ENCODE peak calls at places on chromosomes 16 and 17, in four cellular contexts. N is AG20443; I is activated naive CD8-positive, alpha-beta T cell treated with anti-CD3 and anti-CD28 coated beads for 36 hours; P is left lung. Q is an unnamed sample.

GRCh38 chr17:63070031-63070430 is 104.0 kb downstream of the TANC2 start:
- DNase-seq in N (no peak), I (no peak), P (no peak), Q (no peak)

GRCh38 chr17:5785867-5786509 is 201.7 kb upstream of the NLRP1 start:
- DNase-seq in N (peak; percentile 22), I (no peak), P (no peak), Q (no peak)

GRCh38 chr16:57807968-57808528 is 5.8 kb upstream of the KIFC3 start:
- DNase-seq in N (peak; percentile 93), I (peak; percentile 28), P (peak; percentile 92), Q (peak; percentile 64)

GRCh38 chr17:78748730-78749317 is 33.2 kb downstream of the CYTH1 start:
- DNase-seq in N (peak; percentile 69), I (peak; percentile 75), P (peak; percentile 84), Q (peak; percentile 88)

GRCh38 chr17:66580178-66580577 is 254.7 kb upstream of the CACNG5 start:
- DNase-seq in N (no peak), I (no peak), P (no peak), Q (no peak)

GRCh38 chr17:77319211-77320031 is 178.7 kb downstream of the SEC14L1 start:
- DNase-seq in N (peak; percentile 85), I (peak; percentile 75), P (peak; percentile 94), Q (peak; percentile 35)

GRCh38 chr16:10181196-10182162 is 749 bp downstream of the GRIN2A start:
- DNase-seq in N (peak; percentile 85), I (peak; percentile 52), P (peak; percentile 88), Q (no peak)

GRCh38 chr17:68019336-68019674 is 16.2 kb upstream of the KPNA2 start:
- DNase-seq in N (no peak), I (no peak), P (no peak), Q (no peak)

GRCh38 chr16:51003850-51004566 is 147.1 kb downstream of the SALL1 start:
- DNase-seq in N (no peak), I (no peak), P (no peak), Q (no peak)

GRCh38 chr16:85331685-85332084 is 219.4 kb upstream of the CIBAR2 start:
- DNase-seq in N (no peak), I (no peak), P (no peak), Q (no peak)

GRCh38 chr17:78109489-78109761 is 19.1 kb downstream of the TMC6 start:
- DNase-seq in N (no peak), I (no peak), P (peak; percentile 43), Q (no peak)

GRCh38 chr17:43068570-43069367 is 43.7 kb downstream of the RND2 start:
- DNase-seq in N (no peak), I (no peak), P (no peak), Q (no peak)

GRCh38 chr17:72719582-72720493 is 372.6 kb downstream of the SLC39A11 start:
- DNase-seq in N (no peak), I (peak; percentile 71), P (no peak), Q (peak; percentile 22)

GRCh38 chr17:45283711-45284110 is 21.8 kb upstream of the SPATA32 start:
- DNase-seq in N (no peak), I (no peak), P (no peak), Q (no peak)

GRCh38 chr16:19898924-19899604 is 14.4 kb upstream of the GPRC5B start:
- DNase-seq in N (peak; percentile 77), I (peak; percentile 27), P (no peak), Q (no peak)

GRCh38 chr16:30748634-30749445 is 615 bp downstream of the PHKG2 start:
- DNase-seq in N (peak; percentile 62), I (peak; percentile 49), P (peak; percentile 88), Q (peak; percentile 63)

GRCh38 chr17:80347536-80347935 is 67.4 kb upstream of the ENDOV start:
- DNase-seq in N (no peak), I (no peak), P (no peak), Q (no peak)

GRCh38 chr16:12160249-12160648 is 183.7 kb downstream of the SNX29 start:
- DNase-seq in N (peak; percentile 18), I (no peak), P (no peak), Q (no peak)

GRCh38 chr17:44765965-44766364 is 7.2 kb downstream of the ADAM11 start:
- DNase-seq in N (no peak), I (no peak), P (peak; percentile 47), Q (no peak)

GRCh38 chr17:41415411-41415810 is 9.0 kb downstream of the KRT37 start:
- DNase-seq in N (no peak), I (no peak), P (no peak), Q (no peak)

GRCh38 chr17:75981019-75981615 is 2.1 kb downstream of the TEN1 start:
- DNase-seq in N (no peak), I (no peak), P (no peak), Q (no peak)

GRCh38 chr17:26731005-26731921 is 562.7 kb upstream of the WSB1 start:
- DNase-seq in N (peak; percentile 12), I (no peak), P (peak; percentile 78), Q (no peak)

GRCh38 chr17:59001158-59001814 is 105.4 kb downstream of the TRIM37 start:
- DNase-seq in N (no peak), I (peak; percentile 76), P (no peak), Q (peak; percentile 49)

GRCh38 chr16:21599994-21600773 is 807 bp downstream of the METTL9 start:
- DNase-seq in N (peak; percentile 23), I (no peak), P (peak; percentile 87), Q (no peak)

GRCh38 chr16:25501530-25502255 is 190.1 kb upstream of the HS3ST4 start:
- DNase-seq in N (no peak), I (no peak), P (no peak), Q (no peak)